ENCODE peak calls at places on chromosomes 12 and 14, in six cellular contexts. X is trophoblast cell, O is IMR-90, Q is H9, L is H1, U is neuronal stem cell. C is an unnamed sample.

GRCh38 chr14:100294213-100294962 is 11.9 kb downstream of the SLC25A29 start:
- DNase-seq in X (no peak), O (no peak), Q (no peak), L (no peak), U (no peak), C (no peak)

GRCh38 chr14:21846227-21846885 is 172.7 kb upstream of the OR4E1 start:
- DNase-seq in X (peak; percentile 50), O (peak; percentile 0), Q (peak; percentile 70), L (peak; percentile 90), U (peak; percentile 30), C (peak; percentile 3)

GRCh38 chr12:57734586-57734985 is 4.0 kb downstream of the AGAP2 start:
- DNase-seq in X (peak; percentile 24), O (no peak), Q (no peak), L (no peak), U (no peak), C (no peak)

GRCh38 chr14:24232121-24232644 is at the start of gene NEDD8:
- DNase-seq in X (peak; percentile 95), O (peak; percentile 97), Q (peak; percentile 89), L (peak; percentile 91), U (peak; percentile 82), C (peak; percentile 99)

GRCh38 chr14:99544971-99545370 is 59.0 kb downstream of the CCDC85C start:
- DNase-seq in X (no peak), O (no peak), Q (no peak), L (no peak), U (no peak), C (no peak)

GRCh38 chr12:102963796-102964195 is 6.3 kb downstream of the ASCL1 start:
- DNase-seq in X (no peak), O (no peak), Q (no peak), L (no peak), U (no peak), C (no peak)

GRCh38 chr14:93790966-93791365 is 2.7 kb upstream of the PRIMA1 start:
- DNase-seq in X (no peak), O (no peak), Q (no peak), L (no peak), U (no peak), C (no peak)

GRCh38 chr14:55124774-55125372 is 4.2 kb upstream of the LGALS3 start:
- DNase-seq in X (no peak), O (no peak), Q (no peak), L (no peak), U (no peak), C (no peak)

GRCh38 chr12:126493366-126494108 is 1428.3 kb downstream of the AACS start:
- DNase-seq in X (peak; percentile 55), O (no peak), Q (no peak), L (no peak), U (no peak), C (no peak)

GRCh38 chr12:89166525-89166934 is 185.8 kb downstream of the DUSP6 start:
- DNase-seq in X (peak; percentile 53), O (peak; percentile 60), Q (no peak), L (no peak), U (no peak), C (no peak)

GRCh38 chr12:79769189-79769859 is 78.6 kb upstream of the PAWR start:
- DNase-seq in X (peak; percentile 16), O (no peak), Q (no peak), L (no peak), U (no peak), C (no peak)

GRCh38 chr12:42704340-42704739 is 114.8 kb upstream of the PRICKLE1 start:
- DNase-seq in X (no peak), O (no peak), Q (no peak), L (no peak), U (no peak), C (no peak)

GRCh38 chr12:121013715-121014114 is 2.6 kb downstream of the C12orf43 start:
- DNase-seq in X (no peak), O (no peak), Q (no peak), L (no peak), U (no peak), C (no peak)

GRCh38 chr12:121839106-121839992 is 19.3 kb downstream of the HPD start:
- DNase-seq in X (peak; percentile 100), O (peak; percentile 96), Q (peak; percentile 100), L (peak; percentile 100), U (peak; percentile 97), C (peak; percentile 97)

GRCh38 chr14:64539186-64539552 is 1.4 kb upstream of the HSPA2 start:
- DNase-seq in X (peak; percentile 85), O (no peak), Q (no peak), L (no peak), U (no peak), C (no peak)

GRCh38 chr12:119156401-119156800 is 22.3 kb upstream of the HSPB8 start:
- DNase-seq in X (peak; percentile 48), O (no peak), Q (peak; percentile 98), L (peak; percentile 87), U (no peak), C (no peak)

GRCh38 chr12:6627598-6627997 is 8.2 kb downstream of the LPAR5 start:
- DNase-seq in X (no peak), O (no peak), Q (no peak), L (no peak), U (no peak), C (no peak)

GRCh38 chr12:127044841-127045240 is 1222.1 kb upstream of the TMEM132C start:
- DNase-seq in X (no peak), O (no peak), Q (no peak), L (no peak), U (no peak), C (no peak)

GRCh38 chr12:106551410-106551809 is 31.4 kb upstream of the RFX4 start:
- DNase-seq in X (no peak), O (no peak), Q (no peak), L (no peak), U (no peak), C (no peak)

GRCh38 chr12:74043343-74043742 is 494.3 kb upstream of the ATXN7L3B start:
- DNase-seq in X (peak; percentile 99), O (no peak), Q (no peak), L (no peak), U (no peak), C (peak; percentile 78)

GRCh38 chr14:89386214-89386886 is 30.7 kb downstream of the FOXN3 start:
- DNase-seq in X (no peak), O (peak; percentile 22), Q (peak; percentile 2), L (no peak), U (no peak), C (peak; percentile 53)

GRCh38 chr14:35687335-35687939 is 121.7 kb downstream of the RALGAPA1 start:
- DNase-seq in X (peak; percentile 78), O (peak; percentile 68), Q (no peak), L (no peak), U (peak; percentile 35), C (peak; percentile 63)

GRCh38 chr12:56636675-56637540 is 6.8 kb upstream of the BAZ2A start:
- DNase-seq in X (peak; percentile 99), O (peak; percentile 100), Q (peak; percentile 100), L (peak; percentile 92), U (peak; percentile 98), C (peak; percentile 100)

GRCh38 chr12:56637621-56638020 is 7.5 kb upstream of the BAZ2A start:
- DNase-seq in X (no peak), O (no peak), Q (no peak), L (no peak), U (no peak), C (no peak)

GRCh38 chr12:56635539-56636117 is 5.5 kb upstream of the BAZ2A start:
- DNase-seq in X (no peak), O (no peak), Q (no peak), L (peak; percentile 76), U (no peak), C (no peak)

GRCh38 chr12:56634837-56635538 is 4.9 kb upstream of the BAZ2A start:
- DNase-seq in X (peak; percentile 88), O (peak; percentile 84), Q (peak; percentile 85), L (peak; percentile 85), U (no peak), C (peak; percentile 92)

DNA sequence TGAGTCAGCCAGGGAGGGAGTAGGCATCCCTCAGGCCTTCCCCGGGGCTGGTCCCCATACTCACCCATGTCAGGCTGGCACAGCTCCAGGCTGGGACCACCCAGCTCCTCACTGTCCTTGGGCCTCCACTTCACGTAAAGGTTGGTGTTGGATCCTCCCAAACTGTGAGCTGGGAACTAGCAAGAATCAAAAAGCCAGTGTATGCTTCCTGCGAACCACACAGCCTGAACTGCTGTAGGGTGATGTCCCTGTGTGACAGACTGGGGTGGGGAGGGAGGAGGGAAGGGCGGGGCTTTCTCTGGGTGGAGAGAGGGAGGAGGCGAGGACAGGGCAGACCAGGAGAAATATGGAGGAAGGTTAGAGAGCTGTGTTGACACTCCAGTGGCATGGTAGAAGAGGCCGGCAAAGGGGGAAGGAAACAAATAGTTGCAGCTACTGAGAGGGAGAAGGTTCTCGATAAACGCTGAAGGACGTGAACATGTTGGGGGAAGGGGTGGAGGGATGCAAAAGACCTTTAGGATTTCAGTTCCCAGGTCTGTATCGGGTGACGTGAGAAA is 6.1 kb upstream of the BAZ2A start:
- DNase-seq in X (peak; percentile 83), O (peak; percentile 80), Q (peak; percentile 93), L (peak; percentile 73), U (no peak), C (peak; percentile 94)
- H2BK5ac ChIP-seq in X (peak overlapping the region; percentile 73), O (peak overlapping the region; percentile 87), Q (no peak overlapping the region), L (peak overlapping the region; percentile 27), U (peak overlapping the region; percentile 27), C (peak overlapping the region; percentile 11)

DNA sequence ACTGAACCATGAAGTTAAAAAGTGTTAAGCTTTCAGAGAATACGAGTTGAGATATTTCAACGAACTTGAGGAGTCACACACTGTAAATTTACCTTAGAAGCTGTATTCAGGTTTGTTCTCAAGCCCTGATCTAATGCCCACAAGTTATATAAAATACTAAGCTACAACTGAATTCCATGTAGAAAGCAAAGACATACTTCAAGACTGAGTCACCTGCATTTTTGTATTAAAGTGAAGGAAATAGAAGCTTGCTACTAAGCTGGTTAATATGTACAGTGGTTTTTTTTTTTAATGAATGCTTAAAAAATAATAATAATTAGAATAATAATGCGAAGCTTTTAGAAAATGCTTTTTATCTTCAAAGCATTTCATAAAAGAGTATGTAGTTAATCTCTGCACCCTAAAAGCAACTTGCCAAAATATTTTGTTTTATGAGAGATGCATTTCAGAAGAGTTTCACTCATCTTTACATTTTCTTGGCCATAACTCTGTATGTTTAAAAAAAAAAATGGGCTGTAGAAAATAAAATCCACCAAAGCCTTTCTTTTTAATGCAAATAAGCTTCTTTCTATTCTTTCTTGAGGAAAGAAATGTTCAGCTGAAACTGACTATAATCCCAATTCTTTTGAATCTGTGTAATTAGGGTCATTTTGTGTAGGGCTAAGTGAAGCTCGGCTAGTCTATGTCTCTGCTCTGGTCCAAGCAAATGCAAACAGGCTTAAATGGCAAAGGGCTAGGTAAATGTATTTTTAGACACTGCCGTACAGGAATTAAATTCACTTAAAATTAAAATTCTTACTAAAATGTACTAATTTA is 1047.5 kb upstream of the FLRT2 start:
- DNase-seq in X (peak; percentile 2), O (peak; percentile 75), Q (no peak), L (no peak), U (peak; percentile 12), C (peak; percentile 33)
- H2AFZ ChIP-seq in X (no peak overlapping the region), O (no peak overlapping the region), Q (no peak overlapping the region), L (no peak overlapping the region), U (peak overlapping the region; percentile 3), C (no peak overlapping the region)

GRCh38 chr12:70449758-70450341 is 83.8 kb downstream of the KCNMB4 start:
- DNase-seq in X (no peak), O (no peak), Q (no peak), L (no peak), U (no peak), C (no peak)
- H2BK5ac ChIP-seq in X (no peak overlapping the region), O (no peak overlapping the region), Q (no peak overlapping the region), L (no peak overlapping the region), U (no peak overlapping the region), C (no peak overlapping the region)

DNA sequence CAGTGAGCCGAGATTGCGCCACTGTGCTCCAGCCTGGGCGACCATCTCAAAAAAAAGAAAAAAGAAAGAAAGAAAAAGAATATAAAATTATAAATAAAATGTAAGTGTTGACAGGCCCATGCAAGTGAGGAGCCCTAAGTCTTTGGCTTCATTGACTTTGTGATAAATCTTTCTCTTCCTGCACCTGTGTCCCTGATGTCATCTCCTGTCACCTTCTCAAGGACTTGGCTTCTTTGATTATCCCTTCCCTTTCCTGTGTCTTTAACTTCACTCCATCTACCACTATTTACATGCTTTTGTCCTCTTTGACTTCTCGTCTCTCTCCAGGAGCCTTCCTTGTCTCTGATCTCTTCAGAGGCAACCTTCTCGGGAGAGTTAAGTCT is 33.6 kb upstream of the WNK1 start:
- DNase-seq in X (no peak), O (no peak), Q (no peak), L (no peak), U (no peak), C (no peak)
- H2AFZ ChIP-seq in X (no peak overlapping the region), O (peak overlapping the region; percentile 51), Q (no peak overlapping the region), L (peak overlapping the region; percentile 84), U (peak overlapping the region; percentile 76), C (no peak overlapping the region)